ENCODE peak calls at places on chromosomes 4 and X, in five cellular contexts. G is A549, V is uterus, W is transverse colon, K is stomach. E is an unnamed sample.

GRCh38 chr4:18798123-18798522 is 776.6 kb upstream of the LCORL start:
- DNase-seq in G (no peak), W (no peak), K (no peak), V (no peak), E (no peak)

GRCh38 chr4:2837904-2838496 is 5.6 kb upstream of the ADD1 start:
- DNase-seq in W (peak), G (no peak), K (peak), V (peak), E (no peak)

GRCh38 chr4:156971623-156972369 is at the start of gene PDGFC:
- DNase-seq in K (peak), W (peak), V (peak), G (peak), E (peak)

GRCh38 chr4:112284166-112284565 is 1.5 kb downstream of the TIFA start:
- DNase-seq in K (no peak), W (no peak), G (no peak), V (no peak), E (no peak)

GRCh38 chrX:129781134-129782014 is 1.6 kb downstream of the SASH3 start:
- DNase-seq in K (peak), G (no peak), W (peak), V (no peak), E (no peak)

GRCh38 chr4:80097395-80098177 is 24.6 kb upstream of the ANTXR2 start:
- DNase-seq in V (peak), K (no peak), G (no peak), W (peak), E (peak)

GRCh38 chr4:7192252-7193039 is at the start of gene SORCS2:
- DNase-seq in V (peak), G (peak), K (peak), W (peak), E (peak)

GRCh38 chrX:43559643-43560042 is 96.5 kb upstream of the MAOA start:
- DNase-seq in K (peak), V (peak), G (peak), W (peak), E (no peak)

GRCh38 chr4:101458914-101459313 is 111.6 kb upstream of the PPP3CA start:
- DNase-seq in G (no peak), V (no peak), K (no peak), W (no peak), E (no peak)

GRCh38 chrX:149540621-149541520 is at the start of gene EOLA1:
- DNase-seq in W (peak), V (no peak), G (peak), K (peak), E (peak)
- TF ChIP-seq POLR2A in W (peak), V (no peak), G (peak), K (no peak), E (peak)

GRCh38 chr4:186647821-186648220 is 75.8 kb downstream of the FAT1 start:
- DNase-seq in K (no peak), V (no peak), W (no peak), G (no peak), E (no peak)

GRCh38 chr4:186650401-186651180 is 73.1 kb downstream of the FAT1 start:
- DNase-seq in W (no peak), K (no peak), G (no peak), V (no peak), E (no peak)

GRCh38 chr4:186653973-186654372 is 69.7 kb downstream of the FAT1 start:
- DNase-seq in W (no peak), K (no peak), G (no peak), V (no peak), E (no peak)

GRCh38 chr4:186651181-186651603 is 72.5 kb downstream of the FAT1 start:
- DNase-seq in K (no peak), V (no peak), G (no peak), W (no peak), E (no peak)

DNA sequence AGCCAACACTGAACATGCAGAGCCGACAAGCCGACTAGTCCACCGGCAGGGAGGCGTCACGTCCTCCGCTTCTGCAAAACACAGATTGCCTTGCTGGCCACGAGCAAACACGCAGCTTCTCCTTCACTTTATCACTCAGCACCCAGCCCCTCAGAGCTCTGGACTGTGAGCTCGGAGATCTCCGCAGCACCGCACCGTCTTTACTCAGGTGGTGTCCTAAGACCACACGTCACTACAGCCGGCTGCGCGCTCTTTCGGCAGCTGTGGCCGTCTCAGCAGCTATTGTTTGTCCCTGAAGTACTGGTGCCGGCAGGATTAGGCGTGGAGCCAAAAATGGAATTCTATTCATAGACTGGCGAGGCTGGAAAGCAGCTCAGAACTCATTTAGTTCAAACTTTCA is 72.0 kb downstream of the FAT1 start:
- DNase-seq in K (peak), W (peak), V (no peak), G (peak), E (no peak)
- TF ChIP-seq POLR2A in K (no peak), W (no peak), V (no peak), G (no peak), E (no peak)

GRCh38 chr4:89056292-89056952 is 563 bp downstream of the FAM13A start:
- DNase-seq in W (no peak), K (no peak), V (no peak), G (no peak), E (no peak)

GRCh38 chr4:89055157-89056080 is 1.6 kb downstream of the FAM13A start:
- DNase-seq in G (no peak), W (no peak), V (no peak), K (no peak), E (no peak)

GRCh38 chr4:89054627-89055026 is 2.4 kb downstream of the FAM13A start:
- DNase-seq in G (no peak), K (no peak), W (no peak), V (no peak), E (no peak)

DNA sequence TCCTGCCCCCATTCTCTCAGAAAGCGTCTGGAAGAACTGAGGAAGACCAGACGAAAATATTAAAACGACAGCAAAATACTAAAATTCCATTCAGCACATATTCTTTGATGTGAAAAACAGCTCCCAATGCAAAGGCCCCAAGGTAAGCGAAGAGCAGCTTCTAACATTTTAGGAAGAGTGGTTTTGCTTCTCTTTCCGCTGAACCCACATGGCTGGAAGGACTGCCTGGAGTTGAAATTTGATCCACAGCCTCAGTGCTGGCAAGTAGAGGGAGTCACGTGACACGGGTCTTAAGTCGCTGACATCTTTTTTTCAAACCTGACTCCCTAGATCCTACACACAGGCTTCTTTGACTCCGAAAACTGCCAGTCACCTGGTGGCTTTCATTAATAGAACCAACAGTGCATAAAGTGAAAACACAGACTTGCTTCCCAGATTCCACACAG is at the start of gene FAM13A:
- DNase-seq in V (peak), K (peak), W (peak), G (peak), E (peak)
- TF ChIP-seq POLR2A in V (peak), K (no peak), W (no peak), G (peak), E (no peak)

DNA sequence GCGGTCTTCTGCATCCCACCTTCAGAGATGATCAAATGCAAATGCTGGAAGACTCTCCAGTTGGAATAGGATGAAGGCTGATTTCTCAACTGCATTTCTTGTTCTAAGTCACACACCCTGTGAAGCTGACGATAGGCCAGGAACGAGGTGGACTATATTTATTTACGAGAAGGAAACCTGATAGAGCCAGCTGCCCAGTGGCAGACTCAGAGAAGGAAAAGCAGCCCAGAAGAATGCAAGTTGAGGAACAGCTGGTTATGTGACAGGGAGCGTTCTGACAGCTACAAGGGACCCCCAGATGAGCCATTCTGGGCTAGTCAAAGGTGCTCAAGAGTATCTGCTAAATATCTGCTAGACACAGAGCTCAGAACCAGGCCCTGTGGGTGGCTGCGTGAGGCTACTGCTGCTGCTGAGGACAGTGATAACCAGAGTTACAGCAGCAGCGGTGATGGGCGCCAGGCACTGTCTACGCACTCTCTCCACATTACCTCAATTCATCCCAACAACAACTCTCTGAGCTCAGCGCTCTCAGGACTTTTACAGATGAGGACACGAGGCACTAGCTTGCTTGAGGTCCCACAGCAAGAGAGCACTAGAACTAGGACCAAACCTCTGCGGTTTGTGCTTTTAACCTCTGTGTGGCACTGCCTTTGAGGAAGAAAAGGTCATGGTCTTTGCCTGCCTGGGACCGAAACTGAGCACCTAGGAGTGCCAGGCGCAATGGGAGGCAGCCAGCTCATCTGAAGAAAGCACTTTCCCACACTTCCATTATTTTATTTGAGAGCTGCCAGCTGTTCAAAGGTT is 69.0 kb downstream of the GATB start:
- DNase-seq in G (no peak), K (peak), W (no peak), V (no peak), E (no peak)
- TF ChIP-seq POLR2A in G (no peak), K (no peak), W (no peak), V (no peak), E (no peak)

GRCh38 chrX:54182864-54183613 is at the start of gene FAM120C:
- DNase-seq in K (peak), W (peak), G (peak), V (peak), E (peak)
- TF ChIP-seq POLR2A in K (no peak), W (peak), G (peak), V (no peak), E (peak)

E was measured in H54.